ENCODE peak calls at places on chromosomes 1 and 21, in eight cellular contexts. J is upper lobe of right lung, Q is psoas muscle, P is DND-41, K is HCT116, T is AG04450, Y is A549, O is prostate gland. N is an unnamed sample.

GRCh38 chr1:162381941-162382750 is 618 bp downstream of the C1orf226 start:
- DNase-seq in J (no peak), Q (no peak), P (no peak), K (no peak), T (no peak), Y (no peak), O (no peak), N (no peak)

GRCh38 chr1:15558516-15558915 is 26.3 kb downstream of the AGMAT start:
- DNase-seq in J (no peak), Q (no peak), P (no peak), K (no peak), T (no peak), Y (no peak), O (no peak), N (no peak)

GRCh38 chr1:87399264-87399663 is 70.6 kb downstream of the LMO4 start:
- DNase-seq in J (no peak), Q (no peak), P (no peak), K (no peak), T (no peak), Y (no peak), O (no peak), N (peak; percentile 46)

GRCh38 chr1:26450906-26451305 is 18.8 kb downstream of the DHDDS start:
- DNase-seq in J (no peak), Q (no peak), P (no peak), K (no peak), T (no peak), Y (no peak), O (no peak), N (no peak)

GRCh38 chr1:234998174-234998741 is 130.4 kb downstream of the TOMM20 start:
- DNase-seq in J (no peak), Q (peak; percentile 76), P (no peak), K (peak; percentile 80), T (no peak), Y (peak; percentile 40), O (peak; percentile 35), N (peak; percentile 99)

GRCh38 chr1:169466259-169467230 is 19.2 kb downstream of the SLC19A2 start:
- DNase-seq in J (no peak), Q (no peak), P (peak; percentile 44), K (peak; percentile 27), T (no peak), Y (peak; percentile 11), O (no peak), N (no peak)

GRCh38 chr1:213519098-213519497 is 468.1 kb downstream of the RPS6KC1 start:
- DNase-seq in J (no peak), Q (no peak), P (no peak), K (no peak), T (no peak), Y (no peak), O (no peak), N (no peak)

GRCh38 chr1:168263130-168263529 is 17.5 kb upstream of the TBX19 start:
- DNase-seq in J (no peak), Q (no peak), P (no peak), K (no peak), T (no peak), Y (no peak), O (no peak), N (no peak)

GRCh38 chr1:245587435-245588105 is 432.8 kb downstream of the KIF26B start:
- DNase-seq in J (peak; percentile 32), Q (no peak), P (no peak), K (no peak), T (no peak), Y (no peak), O (no peak), N (no peak)

GRCh38 chr1:170095976-170096725 is 21.7 kb upstream of the KIFAP3 start:
- DNase-seq in J (no peak), Q (no peak), P (no peak), K (no peak), T (no peak), Y (no peak), O (no peak), N (no peak)

GRCh38 chr1:226512076-226512728 is 36.4 kb upstream of the STUM start:
- DNase-seq in J (no peak), Q (no peak), P (no peak), K (no peak), T (no peak), Y (no peak), O (no peak), N (peak; percentile 25)

GRCh38 chr1:21663251-21663950 is 5.8 kb downstream of the RAP1GAP start:
- DNase-seq in J (peak; percentile 48), Q (no peak), P (no peak), K (no peak), T (no peak), Y (no peak), O (no peak), N (no peak)

GRCh38 chr1:209594440-209594839 is 10.9 kb downstream of the CAMK1G start:
- DNase-seq in J (no peak), Q (no peak), P (no peak), K (no peak), T (no peak), Y (no peak), O (no peak), N (no peak)

GRCh38 chr21:44738621-44739020 is 27.2 kb upstream of the TSPEAR start:
- DNase-seq in J (no peak), Q (no peak), P (no peak), K (no peak), T (no peak), Y (no peak), O (no peak), N (no peak)

GRCh38 chr1:190595438-190595837 is 117.8 kb upstream of the BRINP3 start:
- DNase-seq in J (no peak), Q (no peak), P (no peak), K (no peak), T (no peak), Y (no peak), O (no peak), N (no peak)

GRCh38 chr1:152026895-152027294 is 9.9 kb downstream of the S100A11 start:
- DNase-seq in J (no peak), Q (no peak), P (no peak), K (no peak), T (no peak), Y (no peak), O (no peak), N (no peak)

GRCh38 chr1:50497007-50497406 is 73.8 kb upstream of the DMRTA2 start:
- DNase-seq in J (no peak), Q (no peak), P (no peak), K (no peak), T (no peak), Y (no peak), O (no peak), N (no peak)

GRCh38 chr1:171313835-171314320 is at the start of gene FMO4:
- DNase-seq in J (peak; percentile 69), Q (peak; percentile 70), P (peak; percentile 91), K (peak; percentile 97), T (peak; percentile 97), Y (peak; percentile 94), O (peak; percentile 95), N (peak; percentile 88)

GRCh38 chr1:60923287-60924110 is 158.9 kb upstream of the NFIA start:
- DNase-seq in J (no peak), Q (no peak), P (no peak), K (no peak), T (no peak), Y (no peak), O (no peak), N (no peak)

GRCh38 chr1:228471762-228472398 is 15.3 kb upstream of the RNF187 start:
- DNase-seq in J (no peak), Q (no peak), P (peak; percentile 27), K (peak; percentile 49), T (no peak), Y (peak; percentile 64), O (no peak), N (no peak)

DNA sequence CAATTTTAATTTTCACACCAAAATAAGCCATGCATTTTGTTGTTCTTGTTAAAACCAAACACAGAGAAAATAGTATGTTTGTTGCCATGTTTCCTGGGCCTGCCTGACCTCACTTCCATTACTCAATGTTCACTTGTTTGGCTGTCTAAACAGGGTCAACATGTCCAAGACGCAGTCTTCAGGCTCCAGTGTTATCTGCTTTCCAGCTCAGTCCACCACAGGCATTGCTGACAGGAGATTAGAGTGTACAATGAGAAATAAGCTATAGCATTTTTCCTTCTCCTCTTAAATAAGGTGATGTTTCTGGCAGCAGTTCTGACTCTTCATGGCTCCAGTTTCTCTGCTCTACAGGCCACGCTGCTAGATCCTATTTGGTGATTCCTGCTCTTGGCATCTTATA is 1030.5 kb downstream of the KCNT2 start:
- DNase-seq in J (no peak), Q (no peak), P (no peak), K (no peak), T (no peak), Y (no peak), O (no peak), N (no peak)
- H3K27ac ChIP-seq in J (no peak overlapping the region), Q (no peak overlapping the region), P (no peak overlapping the region), K (no peak overlapping the region), T (no peak overlapping the region), Y (no peak overlapping the region), O (no peak overlapping the region), N (no peak overlapping the region)

GRCh38 chr1:62585481-62586155 is 11.7 kb upstream of the ANGPTL3 start:
- DNase-seq in J (no peak), Q (no peak), P (no peak), K (no peak), T (no peak), Y (no peak), O (no peak), N (no peak)
- H3K27ac ChIP-seq in J (no peak overlapping the region), Q (no peak overlapping the region), P (no peak overlapping the region), K (no peak overlapping the region), T (no peak overlapping the region), Y (no peak overlapping the region), O (no peak overlapping the region), N (no peak overlapping the region)

GRCh38 chr1:215439549-215439948 is 127.6 kb upstream of the KCTD3 start:
- DNase-seq in J (no peak), Q (no peak), P (no peak), K (no peak), T (no peak), Y (no peak), O (no peak), N (no peak)
- H3K27ac ChIP-seq in J (no peak overlapping the region), Q (no peak overlapping the region), P (no peak overlapping the region), K (no peak overlapping the region), T (no peak overlapping the region), Y (no peak overlapping the region), O (no peak overlapping the region), N (no peak overlapping the region)

GRCh38 chr1:154429118-154429517 is 24.0 kb downstream of the IL6R start:
- DNase-seq in J (no peak), Q (no peak), P (no peak), K (no peak), T (no peak), Y (no peak), O (no peak), N (no peak)
- H3K27ac ChIP-seq in J (peak overlapping the region; percentile 11), Q (peak overlapping the region; percentile 85), P (no peak overlapping the region), K (no peak overlapping the region), T (no peak overlapping the region), Y (no peak overlapping the region), O (peak overlapping the region; percentile 85), N (no peak overlapping the region)

DNA sequence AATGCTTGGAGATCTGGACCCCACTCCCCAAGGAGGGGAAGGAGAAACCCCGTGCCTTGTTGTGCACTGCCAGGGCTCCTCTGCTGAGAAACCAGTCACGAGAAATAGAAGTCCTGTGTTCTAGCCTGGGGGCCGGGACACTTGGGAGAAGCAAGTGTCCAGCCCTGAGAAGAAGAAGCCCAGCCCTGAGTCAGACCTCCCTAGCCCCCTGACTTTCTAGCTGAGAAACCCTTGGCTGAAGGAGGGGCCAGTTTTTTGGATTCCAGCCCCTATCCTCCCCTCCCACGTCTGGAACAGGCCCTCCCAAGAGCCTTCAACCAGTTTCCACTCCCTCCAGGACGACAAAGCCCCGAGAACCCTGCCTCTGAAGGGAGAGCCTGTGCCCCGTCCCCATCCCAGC is 100.5 kb downstream of the NAV1 start:
- DNase-seq in J (no peak), Q (peak; percentile 29), P (no peak), K (no peak), T (no peak), Y (no peak), O (no peak), N (no peak)
- H3K27ac ChIP-seq in J (peak overlapping the region; percentile 24), Q (peak overlapping the region; percentile 19), P (no peak overlapping the region), K (no peak overlapping the region), T (peak overlapping the region; percentile 21), Y (no peak overlapping the region), O (no peak overlapping the region), N (no peak overlapping the region)